ENCODE peak calls at places on chromosomes 11 and 22, in seven cellular contexts. W is right atrium auricular region, Z is ovary, B is upper lobe of left lung, R is neuronal stem cell, I is Peyer's patch, Q is mammary epithelial cell. P is an unnamed sample. For H3K9me3 and H3K4me1, the result is how much of the 10 kb centered on the place peaks cover.

GRCh38 chr11:72568861-72569260 is 105.4 kb downstream of the PDE2A start:
- DNase-seq in W (no peak), Z (no peak), B (no peak), R (no peak), I (no peak), Q (peak), P (no peak)

GRCh38 chr11:116224154-116224888 is 548.5 kb downstream of the BUD13 start:
- DNase-seq in W (no peak), Z (peak), B (peak), R (peak), I (peak), Q (no peak), P (no peak)

GRCh38 chr11:75191330-75191717 is 40.4 kb downstream of the SLCO2B1 start:
- DNase-seq in W (no peak), Z (no peak), B (no peak), R (peak), I (no peak), Q (no peak), P (no peak)

GRCh38 chr11:132186699-132187098 is 816.3 kb downstream of the NTM start:
- DNase-seq in W (no peak), Z (no peak), B (no peak), R (no peak), I (no peak), Q (no peak), P (no peak)

GRCh38 chr11:66230171-66230570 is 38.3 kb upstream of the RAB1B start:
- DNase-seq in W (no peak), Z (no peak), B (no peak), R (no peak), I (no peak), Q (no peak), P (no peak)

GRCh38 chr11:5713695-5714094 is 22.6 kb upstream of the OR56B1 start:
- DNase-seq in W (no peak), Z (no peak), B (no peak), R (no peak), I (no peak), Q (no peak), P (no peak)

GRCh38 chr11:76588455-76589325 is 81.9 kb downstream of the LRRC32 start:
- DNase-seq in W (peak), Z (no peak), B (peak), R (no peak), I (peak), Q (peak), P (peak)

GRCh38 chr11:60788401-60789110 is 3.4 kb downstream of the MS4A10 start:
- DNase-seq in W (no peak), Z (no peak), B (no peak), R (no peak), I (no peak), Q (no peak), P (no peak)

GRCh38 chr11:71147331-71147730 is 105.0 kb downstream of the SHANK2 start:
- DNase-seq in W (no peak), Z (no peak), B (no peak), R (no peak), I (no peak), Q (no peak), P (no peak)
- H3K27ac ChIP-seq in W (no peak), Z (no peak), B (no peak), R (no peak), I (no peak), Q (no peak), P (no peak)

DNA sequence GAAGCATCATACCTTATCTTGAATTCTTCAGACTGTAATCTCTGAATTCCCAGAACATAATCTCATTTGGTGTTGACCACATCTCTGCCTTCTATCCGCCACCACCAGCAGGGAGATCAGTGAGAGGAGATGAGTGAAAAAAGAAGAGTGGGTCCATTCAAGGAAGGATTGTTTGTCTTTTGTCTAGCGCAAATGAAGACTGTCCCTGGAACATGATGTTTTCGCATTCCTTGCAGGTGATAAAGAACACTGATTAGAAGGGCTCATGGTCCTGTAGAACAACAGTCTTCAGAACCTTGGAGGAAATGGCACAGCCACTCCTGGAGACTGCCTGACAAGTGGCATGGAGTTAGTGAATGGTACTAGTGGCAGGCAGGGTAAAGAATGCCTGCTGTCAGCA is 869.6 kb downstream of the JRKL start:
- DNase-seq in W (no peak), Z (no peak), B (no peak), R (no peak), I (no peak), Q (no peak), P (no peak)
- H3K9me3 ChIP-seq in W (under half), Z (under half), B (under half), R (under half), I (under half), Q (under half), P (under half)

GRCh38 chr11:67435727-67436458 is 1.6 kb downstream of the PTPRCAP start:
- DNase-seq in W (no peak), Z (no peak), B (no peak), R (no peak), I (no peak), Q (no peak), P (no peak)
- H3K4me1 ChIP-seq in W (under half), Z (under half), B (under half), R (under half), I (under half), Q (under half), P (under half)

DNA sequence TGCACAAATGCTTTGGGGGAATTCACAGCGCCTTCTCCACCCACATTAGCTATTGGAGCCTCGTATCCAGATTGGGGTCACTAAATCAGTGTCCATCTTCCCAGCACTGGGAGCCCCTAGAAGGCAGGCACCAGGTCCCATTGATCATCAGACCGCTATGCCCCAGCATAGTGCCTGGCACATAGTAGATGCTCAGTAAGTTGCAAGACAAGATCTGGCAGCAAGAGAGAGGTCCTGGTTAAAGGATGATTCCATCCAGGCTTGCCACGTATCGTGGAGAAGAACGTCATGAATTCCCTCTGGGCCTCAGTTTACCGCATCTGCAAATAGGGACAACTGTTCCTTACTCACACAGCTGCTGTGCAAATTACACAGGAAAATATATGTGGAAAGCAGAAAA is 1.7 kb downstream of the TMEM184B start:
- DNase-seq in W (no peak), Z (no peak), B (no peak), R (no peak), I (no peak), Q (no peak), P (no peak)
- H3K27ac ChIP-seq in W (peak), Z (peak), B (peak), R (no peak), I (peak), Q (no peak), P (peak)

GRCh38 chr22:30982501-30982900 is 13.4 kb downstream of the TUG1 start:
- DNase-seq in W (no peak), Z (no peak), B (no peak), R (no peak), I (no peak), Q (no peak), P (no peak)

GRCh38 chr22:30989473-30989872 is 20.4 kb downstream of the TUG1 start:
- DNase-seq in W (no peak), Z (no peak), B (no peak), R (no peak), I (no peak), Q (no peak), P (no peak)

GRCh38 chr22:30990675-30991074 is 21.6 kb downstream of the TUG1 start:
- DNase-seq in W (no peak), Z (no peak), B (no peak), R (no peak), I (no peak), Q (no peak), P (no peak)

GRCh38 chr22:30984317-30984716 is 15.3 kb downstream of the TUG1 start:
- DNase-seq in W (no peak), Z (no peak), B (no peak), R (no peak), I (no peak), Q (no peak), P (no peak)

DNA sequence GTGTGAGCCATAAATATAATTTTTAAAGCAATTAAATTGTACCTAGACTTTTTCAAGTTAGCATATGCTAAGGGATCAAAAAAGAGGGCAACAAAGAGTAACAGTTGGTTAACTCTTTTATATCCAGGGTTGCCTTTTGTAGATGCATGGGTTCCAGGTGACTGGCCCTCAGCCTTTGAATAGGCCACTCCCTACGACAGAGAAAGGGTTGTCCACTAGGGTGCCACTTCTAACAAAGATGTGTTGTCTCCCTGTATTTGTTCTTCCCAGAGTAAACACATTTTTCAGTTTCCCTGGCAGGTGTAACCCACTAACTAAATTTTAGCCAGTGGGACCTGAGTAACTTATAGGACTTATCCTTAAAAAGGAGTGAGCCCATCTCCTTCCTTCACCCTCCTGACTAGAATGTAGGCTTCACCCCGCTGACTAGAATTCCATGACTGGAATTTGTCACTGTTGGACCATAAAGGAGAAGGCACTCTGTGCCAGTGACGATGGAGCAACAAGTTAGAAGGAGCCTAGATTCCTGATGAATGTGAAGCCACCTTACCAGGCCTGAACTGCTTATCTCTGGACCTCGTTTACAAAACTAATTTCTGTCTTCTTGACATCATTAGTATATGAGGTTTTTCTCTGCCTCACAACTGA is 16.6 kb downstream of the TUG1 start:
- DNase-seq in W (no peak), Z (no peak), B (no peak), R (no peak), I (no peak), Q (no peak), P (no peak)
- H3K9me3 ChIP-seq in W (under half), Z (under half), B (under half), R (under half), I (under half), Q (under half), P (under half)

GRCh38 chr11:1071571-1072115 is 3.0 kb upstream of the MUC2 start:
- DNase-seq in W (no peak), Z (no peak), B (no peak), R (no peak), I (no peak), Q (no peak), P (no peak)

GRCh38 chr11:1067812-1068496 is 6.7 kb upstream of the MUC2 start:
- DNase-seq in W (no peak), Z (no peak), B (no peak), R (no peak), I (no peak), Q (no peak), P (no peak)

GRCh38 chr11:1072116-1072820 is 2.4 kb upstream of the MUC2 start:
- DNase-seq in W (no peak), Z (no peak), B (no peak), R (no peak), I (peak), Q (no peak), P (peak)

GRCh38 chr11:1070594-1071462 is 3.8 kb upstream of the MUC2 start:
- DNase-seq in W (no peak), Z (no peak), B (no peak), R (no peak), I (no peak), Q (no peak), P (peak)

DNA sequence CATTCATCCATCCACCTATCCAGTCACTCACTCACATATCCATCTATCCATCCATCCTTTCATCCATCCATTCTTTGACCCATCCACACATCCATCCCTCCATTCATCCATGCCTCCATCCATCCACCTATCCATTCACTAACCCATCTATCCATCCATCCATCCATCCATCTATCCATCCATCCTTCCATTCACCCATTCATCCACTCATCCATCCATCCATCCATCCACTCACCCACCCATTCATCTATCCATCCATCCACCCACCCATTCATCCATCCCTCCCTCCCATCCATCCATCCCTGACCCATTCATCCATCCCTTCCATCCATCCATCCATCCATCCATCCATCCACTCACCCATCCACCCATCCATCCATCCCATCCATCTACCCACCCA is 4.9 kb upstream of the MUC2 start:
- DNase-seq in W (no peak), Z (no peak), B (no peak), R (no peak), I (no peak), Q (no peak), P (no peak)
- H3K4me1 ChIP-seq in W (under half), Z (under half), B (under half), R (under half), I (under half), Q (under half), P (under half)

GRCh38 chr11:35071722-35072121 is 67.2 kb upstream of the CD44 start:
- DNase-seq in W (no peak), Z (no peak), B (no peak), R (no peak), I (no peak), Q (no peak), P (no peak)

GRCh38 chr11:35079581-35079980 is 59.4 kb upstream of the CD44 start:
- DNase-seq in W (no peak), Z (no peak), B (no peak), R (no peak), I (no peak), Q (no peak), P (no peak)

GRCh38 chr11:35076201-35077100 is 62.5 kb upstream of the CD44 start:
- DNase-seq in W (no peak), Z (no peak), B (no peak), R (no peak), I (no peak), Q (no peak), P (no peak)

GRCh38 chr11:35077709-35078695 is 61.0 kb upstream of the CD44 start:
- DNase-seq in W (no peak), Z (no peak), B (no peak), R (no peak), I (peak), Q (peak), P (no peak)

DNA sequence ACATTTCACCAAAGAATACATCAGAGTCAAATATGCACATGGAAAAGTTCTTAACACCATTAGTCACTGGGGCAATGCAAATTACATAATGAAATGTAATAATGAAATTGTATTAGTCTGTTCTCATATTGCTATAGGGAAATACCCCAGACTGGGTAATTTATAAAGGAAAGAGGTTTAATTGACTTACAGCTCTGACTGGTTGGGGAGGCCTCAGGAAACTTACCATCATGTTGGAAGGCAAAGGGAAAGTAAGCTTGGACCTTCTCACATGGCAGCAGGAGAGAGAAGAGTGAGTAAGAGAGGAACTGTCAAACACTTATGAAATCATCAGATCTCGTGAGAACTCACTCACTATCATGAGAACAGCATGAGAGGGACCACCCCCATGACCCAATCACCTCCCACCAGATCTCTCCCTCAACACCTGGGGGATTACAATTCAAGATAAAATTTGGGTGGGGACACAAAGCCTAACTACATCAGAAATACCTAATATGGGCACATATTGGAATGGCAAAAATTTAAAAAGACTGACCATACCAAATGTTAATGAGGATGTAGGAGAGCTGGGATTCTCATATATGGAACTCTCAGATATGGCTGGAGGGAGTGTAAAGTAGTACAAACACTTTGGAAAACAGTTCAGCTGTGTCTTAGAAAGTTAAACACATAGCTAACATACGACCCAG is 65.1 kb upstream of the CD44 start:
- DNase-seq in W (no peak), Z (no peak), B (no peak), R (no peak), I (no peak), Q (peak), P (no peak)
- H3K27ac ChIP-seq in W (no peak), Z (no peak), B (no peak), R (no peak), I (no peak), Q (no peak), P (no peak)

P was measured in sigmoid colon.